ENCODE peak calls at places on chromosomes 3 and 15, in ten cellular contexts. E, P, J, R, L, T, G, I, O and U are unnamed samples.

GRCh38 chr3:112132975-112133448 is at the start of gene GCSAM:
- DNase-seq in L (peak), I (peak), P (no peak), G (no peak), E (no peak), T (no peak), R (peak), O (no peak), J (no peak), U (no peak)

GRCh38 chr15:42605281-42605744 is 29.9 kb downstream of the STARD9 start:
- DNase-seq in T (no peak), P (no peak), R (peak), I (no peak), G (no peak), J (no peak), L (no peak), E (no peak), O (no peak), U (peak)

GRCh38 chr3:77887611-77888010 is 847.7 kb downstream of the ROBO2 start:
- DNase-seq in I (no peak), P (no peak), T (no peak), E (peak), G (no peak), L (no peak), J (peak), R (no peak), O (no peak), U (no peak)

GRCh38 chr3:50261505-50261904 is 7.4 kb upstream of the SEMA3B start:
- DNase-seq in R (no peak), E (no peak), P (no peak), I (no peak), G (no peak), T (no peak), L (no peak), J (no peak), O (no peak), U (no peak)

GRCh38 chr15:68676926-68677325 is 98.1 kb downstream of the CORO2B start:
- DNase-seq in J (no peak), O (no peak), P (no peak), G (no peak), R (no peak), E (no peak), T (no peak), L (no peak), I (no peak), U (no peak)

GRCh38 chr15:27757050-27757449 is 342.1 kb downstream of the OCA2 start:
- DNase-seq in E (no peak), G (no peak), J (no peak), T (no peak), P (no peak), R (no peak), L (no peak), I (no peak), O (no peak), U (no peak)

GRCh38 chr15:74384566-74385441 is 17.4 kb upstream of the CYP11A1 start:
- DNase-seq in E (peak), R (no peak), G (peak), J (no peak), I (no peak), P (no peak), L (no peak), T (no peak), O (peak), U (no peak)

GRCh38 chr3:88123526-88123925 is 26.2 kb upstream of the C3orf38 start:
- DNase-seq in G (no peak), T (no peak), I (no peak), P (no peak), E (no peak), O (no peak), L (no peak), J (no peak), R (no peak), U (no peak)

GRCh38 chr3:64919934-64920333 is 232.1 kb upstream of the ADAMTS9 start:
- DNase-seq in G (no peak), P (no peak), I (no peak), J (no peak), R (no peak), O (no peak), L (no peak), E (no peak), T (no peak), U (no peak)

GRCh38 chr3:177468331-177468730 is 271.0 kb upstream of the TBL1XR1 start:
- DNase-seq in T (no peak), J (peak), R (no peak), L (no peak), E (peak), I (no peak), G (peak), P (no peak), O (peak), U (no peak)

GRCh38 chr15:56390739-56391267 is 25.6 kb downstream of the TEX9 start:
- DNase-seq in L (no peak), T (no peak), J (no peak), O (no peak), I (no peak), P (no peak), E (peak), R (no peak), G (no peak), U (no peak)

GRCh38 chr3:129065727-129066087 is 5.1 kb downstream of the GP9 start:
- DNase-seq in E (no peak), J (no peak), T (no peak), G (no peak), O (no peak), L (no peak), I (no peak), P (no peak), R (no peak), U (no peak)

GRCh38 chr3:167913218-167913902 is 177.8 kb downstream of the SERPINI1 start:
- DNase-seq in R (no peak), P (no peak), J (peak), I (no peak), G (peak), T (peak), O (peak), E (peak), L (no peak), U (no peak)

GRCh38 chr3:173479301-173479700 is 81.8 kb downstream of the NLGN1 start:
- DNase-seq in J (no peak), L (no peak), E (no peak), G (no peak), I (no peak), O (no peak), R (no peak), T (no peak), P (no peak), U (no peak)

GRCh38 chr3:149655826-149656599 is 1.8 kb downstream of the WWTR1 start:
- DNase-seq in R (no peak), T (no peak), G (peak), P (no peak), I (no peak), O (no peak), L (no peak), E (peak), J (peak), U (no peak)